ENCODE peak calls at places on chromosome 9, in eight cellular contexts. U is CD8-positive, alpha-beta T cell; S is gastrocnemius medialis; E is kidney; L is A549; M is activated B cell treated with CpG ODN at 0.5 μM for 24 hours; Y is AG09319; G is heart left ventricle. W is an unnamed sample.
A peak's percentile ranks its signal among the peaks of the same experiment; 100 is the strongest.

GRCh38 chr9:94802795-94803194 is 76.3 kb downstream of the AOPEP start:
- DNase-seq in U (no peak), S (no peak), E (no peak), L (no peak), M (no peak), Y (no peak), G (no peak), W (no peak)

GRCh38 chr9:36748322-36748899 is 175.7 kb downstream of the MELK start:
- DNase-seq in U (peak; percentile 12), S (no peak), E (no peak), L (peak; percentile 41), M (no peak), Y (peak; percentile 14), G (peak; percentile 26), W (no peak)

GRCh38 chr9:126514037-126514821 is 99.5 kb upstream of the LMX1B start:
- DNase-seq in U (peak; percentile 67), S (no peak), E (peak; percentile 82), L (peak; percentile 87), M (peak; percentile 79), Y (no peak), G (peak; percentile 64), W (peak; percentile 96)

GRCh38 chr9:70159630-70160029 is 99.1 kb upstream of the SMC5 start:
- DNase-seq in U (no peak), S (no peak), E (no peak), L (no peak), M (no peak), Y (no peak), G (no peak), W (no peak)

GRCh38 chr9:105319514-105319863 is 75.0 kb downstream of the SLC44A1 start:
- DNase-seq in U (no peak), S (no peak), E (no peak), L (no peak), M (no peak), Y (no peak), G (no peak), W (no peak)

GRCh38 chr9:1267581-1267980 is 217.4 kb downstream of the DMRT2 start:
- DNase-seq in U (no peak), S (no peak), E (no peak), L (no peak), M (no peak), Y (no peak), G (no peak), W (no peak)

GRCh38 chr9:69674741-69675438 is 2.7 kb upstream of the APBA1 start:
- DNase-seq in U (no peak), S (no peak), E (no peak), L (no peak), M (no peak), Y (peak; percentile 68), G (no peak), W (no peak)

GRCh38 chr9:5326893-5327548 is 12.7 kb downstream of the RLN1 start:
- DNase-seq in U (peak; percentile 26), S (no peak), E (no peak), L (no peak), M (no peak), Y (no peak), G (no peak), W (no peak)

GRCh38 chr9:136021891-136022681 is 60.9 kb upstream of the UBAC1 start:
- DNase-seq in U (no peak), S (peak; percentile 60), E (no peak), L (no peak), M (no peak), Y (no peak), G (no peak), W (no peak)

GRCh38 chr9:124312290-124313265 is 54.8 kb downstream of the NEK6 start:
- DNase-seq in U (no peak), S (no peak), E (no peak), L (no peak), M (no peak), Y (no peak), G (no peak), W (no peak)

GRCh38 chr9:15176821-15177220 is 130.2 kb downstream of the TTC39B start:
- DNase-seq in U (no peak), S (no peak), E (no peak), L (no peak), M (no peak), Y (no peak), G (no peak), W (no peak)

GRCh38 chr9:94097788-94098413 is 13.6 kb downstream of the PTPDC1 start:
- DNase-seq in U (no peak), S (no peak), E (no peak), L (no peak), M (no peak), Y (peak; percentile 61), G (no peak), W (no peak)

GRCh38 chr9:131892162-131892707 is 152.4 kb upstream of the RAPGEF1 start:
- DNase-seq in U (no peak), S (no peak), E (no peak), L (no peak), M (no peak), Y (no peak), G (no peak), W (no peak)

GRCh38 chr9:126317513-126317912 is 9.1 kb upstream of the MVB12B start:
- DNase-seq in U (peak; percentile 62), S (peak; percentile 44), E (no peak), L (no peak), M (no peak), Y (no peak), G (no peak), W (no peak)

GRCh38 chr9:107337676-107338590 is 54.9 kb downstream of the RAD23B start:
- DNase-seq in U (no peak), S (no peak), E (no peak), L (no peak), M (no peak), Y (peak; percentile 20), G (no peak), W (no peak)

GRCh38 chr9:36770025-36770424 is 197.3 kb downstream of the MELK start:
- DNase-seq in U (no peak), S (no peak), E (no peak), L (no peak), M (no peak), Y (no peak), G (no peak), W (no peak)

DNA sequence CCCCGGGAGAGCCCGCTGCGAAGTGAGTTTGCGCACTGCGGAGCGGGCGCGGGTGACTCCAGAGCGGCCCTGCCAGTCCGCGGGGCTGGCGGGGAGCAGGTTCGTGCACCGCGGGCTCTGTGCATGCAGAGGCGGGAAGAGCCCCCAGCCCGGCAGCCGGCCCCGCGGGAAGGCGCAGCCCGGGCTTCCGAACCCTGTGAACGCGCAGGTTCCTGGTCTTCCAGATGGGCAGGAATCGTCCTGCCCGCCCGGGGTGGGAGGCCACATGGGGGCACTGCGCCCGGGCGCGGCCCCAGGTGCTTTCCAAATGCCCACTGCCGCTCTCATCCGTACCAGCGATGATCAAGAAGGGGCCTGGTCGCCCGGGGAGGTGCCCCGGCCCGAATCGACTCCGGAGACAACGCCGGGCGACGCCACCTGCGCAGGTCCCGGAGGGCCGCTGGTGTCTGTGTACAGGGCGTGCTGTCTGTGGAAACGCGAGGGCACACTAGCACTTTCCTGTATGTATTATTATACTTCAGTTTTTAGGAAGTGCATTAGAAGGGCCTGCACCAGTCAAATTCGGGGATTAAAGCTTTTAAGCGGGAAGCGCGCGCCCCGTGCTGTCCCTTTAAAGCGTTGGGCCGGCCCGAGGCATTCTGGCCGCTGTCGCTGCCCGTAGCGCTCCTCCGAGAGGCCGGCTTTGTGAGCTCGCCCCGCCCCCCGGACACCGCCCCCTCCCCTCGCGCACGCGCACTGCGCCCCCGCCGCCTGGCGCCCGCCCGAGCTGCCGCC is at the start of gene WDR5:
- DNase-seq in U (peak; percentile 94), S (peak; percentile 85), E (peak; percentile 97), L (peak; percentile 93), M (peak; percentile 89), Y (peak; percentile 62), G (peak; percentile 95), W (peak; percentile 95)
- TF ChIP-seq CTCF in U (no peak), S (peak; percentile 26), E (peak; percentile 4), L (peak; percentile 34), M (no peak), Y (peak; percentile 28), G (no peak), W (no peak)

DNA sequence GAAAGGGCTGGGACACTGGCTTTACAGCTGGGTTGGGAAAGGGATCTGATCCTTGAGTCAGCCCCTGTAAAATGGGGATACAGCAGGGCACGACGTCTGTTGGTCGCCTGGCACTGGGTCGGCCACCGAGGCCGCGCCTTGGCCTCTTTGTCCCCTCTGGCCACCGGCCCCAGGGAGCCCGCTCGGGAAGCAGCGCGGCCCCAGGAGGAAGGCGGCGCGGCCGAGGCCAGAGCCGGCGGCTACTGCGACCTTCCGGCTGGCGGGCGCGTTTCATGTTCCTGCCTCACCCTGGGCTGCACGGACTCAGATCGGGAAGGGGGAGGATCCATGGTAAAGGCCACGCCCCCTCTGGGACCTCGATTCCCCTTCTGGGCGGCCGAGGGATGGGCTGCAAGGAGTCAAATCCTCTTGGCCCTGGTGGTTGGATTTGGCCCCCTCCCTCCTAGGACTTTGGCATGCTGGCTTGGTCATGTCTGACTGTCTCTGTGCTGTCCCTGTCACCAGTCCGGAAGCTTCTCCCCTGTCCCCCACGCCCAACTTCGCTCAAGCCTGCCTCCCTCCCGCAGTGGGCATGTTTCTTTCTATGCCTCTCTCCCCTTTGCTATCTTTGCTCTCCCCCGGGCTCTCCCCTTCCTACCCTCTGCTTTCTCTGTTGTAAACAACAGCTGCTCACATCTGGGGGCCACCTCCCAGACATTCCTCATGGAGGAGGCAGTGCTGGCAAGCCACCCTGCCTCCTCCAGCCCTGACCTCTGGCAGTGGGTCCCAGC is 25.8 kb downstream of the FPGS start:
- DNase-seq in U (no peak), S (peak; percentile 78), E (peak; percentile 97), L (peak; percentile 87), M (no peak), Y (peak; percentile 29), G (peak; percentile 92), W (no peak)
- TF ChIP-seq CTCF in U (no peak), S (no peak), E (no peak), L (no peak), M (no peak), Y (no peak), G (no peak), W (no peak)

GRCh38 chr9:115395511-115396021 is 277.6 kb upstream of the TNC start:
- DNase-seq in U (no peak), S (no peak), E (no peak), L (no peak), M (no peak), Y (peak; percentile 7), G (no peak), W (no peak)

GRCh38 chr9:115393976-115394775 is 276.2 kb upstream of the TNC start:
- DNase-seq in U (no peak), S (no peak), E (no peak), L (no peak), M (no peak), Y (no peak), G (no peak), W (no peak)

GRCh38 chr9:115398313-115398650 is 280.3 kb upstream of the TNC start:
- DNase-seq in U (no peak), S (no peak), E (no peak), L (no peak), M (no peak), Y (no peak), G (no peak), W (no peak)

GRCh38 chr9:115397591-115398312 is 279.8 kb upstream of the TNC start:
- DNase-seq in U (no peak), S (no peak), E (no peak), L (no peak), M (no peak), Y (no peak), G (no peak), W (no peak)

GRCh38 chr9:115396071-115396529 is 278.1 kb upstream of the TNC start:
- DNase-seq in U (no peak), S (no peak), E (no peak), L (no peak), M (no peak), Y (no peak), G (no peak), W (no peak)
- TF ChIP-seq CTCF in U (no peak), S (no peak), E (no peak), L (no peak), M (no peak), Y (no peak), G (no peak), W (no peak)

GRCh38 chr9:29208670-29209069 is 1635.4 kb upstream of the C9orf72 start:
- DNase-seq in U (no peak), S (no peak), E (no peak), L (no peak), M (no peak), Y (no peak), G (no peak), W (no peak)
- TF ChIP-seq CTCF in U (no peak), S (no peak), E (no peak), L (no peak), M (no peak), Y (no peak), G (no peak), W (peak; percentile 36)